ENCODE peak calls at places on chromosomes 16 and 17, in five cellular contexts. A is AG04450; T is CD4-positive, CD25-positive, alpha-beta regulatory T cell; C is OCI-LY7; J is astrocyte. Z is an unnamed sample.

GRCh38 chr17:7020894-7021664 is 1.8 kb upstream of the BCL6B start:
- DNase-seq in J (no peak), C (no peak), A (no peak), T (no peak), Z (no peak)

GRCh38 chr17:81230043-81230820 is 7.5 kb upstream of the CEP131 start:
- DNase-seq in T (no peak), C (peak), A (no peak), J (no peak), Z (no peak)

GRCh38 chr17:73281926-73282325 is 20.2 kb upstream of the CPSF4L start:
- DNase-seq in C (no peak), J (no peak), T (no peak), A (no peak), Z (no peak)

GRCh38 chr17:80071116-80071980 is 30.0 kb upstream of the GAA start:
- DNase-seq in J (peak), C (no peak), T (no peak), A (no peak), Z (no peak)

GRCh38 chr17:40021471-40021961 is 6.3 kb downstream of the CSF3 start:
- DNase-seq in C (no peak), J (peak), T (no peak), A (no peak), Z (no peak)

GRCh38 chr16:57405194-57405593 is 627 bp downstream of the CCL17 start:
- DNase-seq in T (no peak), A (no peak), C (no peak), J (no peak), Z (no peak)

GRCh38 chr17:1165836-1166235 is 13.9 kb downstream of the ABR start:
- DNase-seq in C (no peak), A (no peak), J (no peak), T (no peak), Z (no peak)

GRCh38 chr17:49106366-49107210 is 26.0 kb upstream of the B4GALNT2 start:
- DNase-seq in C (no peak), A (no peak), J (peak), T (no peak), Z (no peak)

GRCh38 chr16:53912155-53912554 is 208.2 kb downstream of the FTO start:
- DNase-seq in J (no peak), T (peak), A (no peak), C (no peak), Z (peak)

GRCh38 chr16:4796982-4797804 is 2.0 kb downstream of the SMIM22 start:
- DNase-seq in J (no peak), A (no peak), T (no peak), C (no peak), Z (no peak)

DNA sequence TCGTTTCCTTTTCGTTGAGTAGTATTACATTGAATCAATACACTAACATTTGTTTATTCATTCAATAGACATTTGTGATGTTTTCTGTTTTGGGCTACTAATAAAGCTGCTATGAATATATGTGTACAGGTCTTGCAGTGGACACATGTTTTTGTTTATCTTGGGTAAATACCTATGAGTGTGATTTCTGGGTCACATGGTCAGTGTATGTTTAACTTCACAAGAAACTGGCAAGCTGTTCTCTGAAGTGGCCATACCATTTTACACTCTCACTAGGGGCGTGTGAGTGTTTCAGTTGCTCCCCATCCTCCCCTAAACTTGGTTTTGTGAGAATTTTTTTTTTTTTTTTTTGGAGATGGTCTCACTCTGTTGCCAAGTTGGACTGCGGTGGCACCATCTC is 35.0 kb downstream of the PKD1L3 start:
- DNase-seq in J (no peak), T (no peak), A (no peak), C (no peak), Z (no peak)
- H3K4me3 ChIP-seq in J (no peak), T (no peak), A (no peak), C (no peak), Z (no peak)

DNA sequence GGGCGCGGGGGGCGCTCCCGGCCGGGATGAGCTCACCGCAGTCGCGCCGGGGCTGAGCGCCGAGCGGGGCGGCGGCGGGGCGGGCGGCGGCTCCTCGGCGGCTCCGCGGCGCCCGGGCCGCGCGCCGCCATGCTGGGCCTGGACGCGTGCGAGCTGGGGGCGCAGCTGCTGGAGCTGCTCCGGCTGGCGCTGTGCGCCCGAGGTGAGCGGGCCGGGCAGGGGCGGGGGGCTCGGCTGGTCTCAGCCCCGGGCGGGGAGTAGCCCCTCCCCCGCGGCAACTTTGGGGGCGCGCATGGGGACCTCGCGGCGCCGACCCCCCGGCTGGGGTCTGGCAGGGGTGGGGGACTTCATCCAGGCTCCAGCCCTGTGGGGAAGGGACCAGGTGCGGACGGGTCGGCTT is at the start of gene ARHGDIG:
- DNase-seq in J (no peak), C (no peak), T (no peak), A (no peak), Z (no peak)
- H3K4me3 ChIP-seq in J (no peak), C (no peak), T (no peak), A (peak), Z (no peak)

GRCh38 chr16:75462804-75463203 is 1.7 kb downstream of the TMEM170A start:
- DNase-seq in T (peak), A (no peak), J (no peak), C (peak), Z (peak)
- H3K4me3 ChIP-seq in T (peak), A (peak), J (no peak), C (peak), Z (peak)

GRCh38 chr17:76267051-76267576 is 2.0 kb downstream of the UBALD2 start:
- DNase-seq in T (peak), J (no peak), C (no peak), A (no peak), Z (no peak)

GRCh38 chr17:76270127-76270592 is 5.0 kb downstream of the UBALD2 start:
- DNase-seq in C (peak), A (no peak), T (peak), J (no peak), Z (no peak)

GRCh38 chr17:76268991-76269981 is 4.1 kb downstream of the UBALD2 start:
- DNase-seq in J (no peak), A (no peak), T (peak), C (peak), Z (no peak)

GRCh38 chr17:76266244-76266938 is 1.2 kb downstream of the UBALD2 start:
- DNase-seq in T (peak), J (no peak), C (peak), A (no peak), Z (no peak)

GRCh38 chr17:76268015-76268749 is 3.0 kb downstream of the UBALD2 start:
- DNase-seq in T (peak), C (peak), A (no peak), J (peak), Z (no peak)
- H3K4me3 ChIP-seq in T (peak), C (peak), A (no peak), J (no peak), Z (no peak)

GRCh38 chr17:41063449-41063848 is 2.2 kb downstream of the KRTAP2-4 start:
- DNase-seq in J (no peak), A (no peak), T (no peak), C (no peak), Z (no peak)

GRCh38 chr17:41065829-41066624 is at the start of gene KRTAP2-4:
- DNase-seq in A (peak), C (no peak), J (peak), T (no peak), Z (no peak)

GRCh38 chr17:41061969-41062368 is 2.1 kb upstream of the KRTAP2-3 start:
- DNase-seq in C (no peak), T (no peak), A (peak), J (peak), Z (no peak)

GRCh38 chr17:41067281-41067680 is 1.6 kb upstream of the KRTAP2-4 start:
- DNase-seq in C (no peak), A (peak), J (no peak), T (no peak), Z (no peak)

DNA sequence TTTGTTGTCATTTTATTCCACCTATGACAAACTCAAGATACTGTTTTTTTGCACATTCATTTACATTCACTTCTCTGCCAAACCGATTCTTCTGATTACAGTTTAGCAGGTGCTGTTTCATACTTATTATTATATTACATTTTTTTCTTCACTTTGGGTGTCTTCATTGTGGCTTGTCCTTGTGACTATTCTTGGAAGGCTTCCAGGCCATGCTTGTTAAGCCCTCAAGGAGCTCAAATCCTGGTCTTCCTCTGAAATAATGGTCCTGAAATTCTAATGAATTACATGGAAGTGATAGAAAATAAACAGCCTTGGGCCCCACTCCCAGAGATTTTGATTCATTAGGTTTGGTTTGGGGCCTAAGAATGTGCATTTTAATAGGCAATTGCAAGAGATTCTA is 1.4 kb downstream of the KRTAP2-4 start:
- DNase-seq in A (no peak), J (no peak), T (no peak), C (no peak), Z (no peak)
- H3K4me3 ChIP-seq in A (no peak), J (no peak), T (no peak), C (no peak), Z (no peak)

GRCh38 chr16:76280421-76280820 is 3.2 kb downstream of the CNTNAP4 start:
- DNase-seq in C (no peak), A (no peak), T (no peak), J (no peak), Z (no peak)

GRCh38 chr16:76278086-76278485 is 885 bp downstream of the CNTNAP4 start:
- DNase-seq in C (no peak), J (no peak), A (no peak), T (no peak), Z (no peak)

GRCh38 chr16:76278976-76279375 is 1.8 kb downstream of the CNTNAP4 start:
- DNase-seq in T (no peak), C (peak), J (no peak), A (no peak), Z (peak)

GRCh38 chr16:76277099-76278030 is at the start of gene CNTNAP4:
- DNase-seq in J (no peak), C (no peak), A (no peak), T (no peak), Z (no peak)
- H3K4me3 ChIP-seq in J (no peak), C (no peak), A (no peak), T (no peak), Z (no peak)

GRCh38 chr17:3004925-3005324 is 58.5 kb downstream of the OR1D5 start:
- DNase-seq in T (no peak), A (no peak), J (no peak), C (peak), Z (no peak)

GRCh38 chr17:3005696-3006095 is 57.7 kb downstream of the OR1D5 start:
- DNase-seq in T (no peak), A (no peak), C (no peak), J (no peak), Z (no peak)

GRCh38 chr17:3004150-3004801 is 59.1 kb downstream of the OR1D5 start:
- DNase-seq in C (peak), A (peak), J (peak), T (no peak), Z (no peak)

GRCh38 chr17:3002538-3003301 is 60.7 kb downstream of the OR1D5 start:
- DNase-seq in C (peak), A (no peak), J (no peak), T (no peak), Z (peak)

DNA sequence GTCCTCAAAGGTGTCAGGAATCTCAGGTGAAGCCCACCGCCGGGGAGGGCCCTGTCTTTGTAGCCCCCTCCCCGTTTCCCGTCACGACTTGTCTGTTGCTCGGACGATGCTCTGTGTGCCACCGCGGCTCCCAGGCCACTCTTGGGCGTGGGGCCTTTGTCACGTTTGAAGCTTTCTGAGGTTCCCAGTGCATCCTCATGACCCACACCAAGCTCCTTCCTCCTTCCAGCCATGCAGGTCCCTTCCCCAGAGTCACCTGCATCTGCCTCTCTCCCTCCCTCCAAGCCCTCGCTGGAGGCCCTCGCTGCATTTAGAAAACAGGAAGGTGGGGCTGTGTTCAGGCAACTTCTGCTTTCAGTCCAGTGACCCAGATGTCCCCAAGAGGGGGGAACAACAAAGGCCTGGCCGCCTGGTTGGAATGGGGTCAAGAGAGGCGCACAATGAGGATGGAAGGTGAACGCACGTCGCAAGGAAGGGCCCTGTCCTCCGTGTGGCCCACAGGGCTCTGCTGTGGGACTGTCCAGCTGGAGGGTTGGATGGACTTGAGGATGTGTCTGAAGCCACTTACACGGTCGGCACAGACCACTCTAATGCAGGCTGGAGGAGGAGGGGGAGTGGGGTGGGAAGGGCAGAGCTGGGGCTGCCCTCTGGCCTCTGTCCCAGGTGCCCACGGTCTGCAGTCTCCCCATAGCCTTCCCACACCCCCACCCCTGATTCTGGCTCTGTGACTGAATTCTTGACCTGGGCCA is 59.8 kb downstream of the OR1D5 start:
- DNase-seq in C (peak), T (no peak), A (no peak), J (no peak), Z (no peak)
- H3K4me3 ChIP-seq in C (peak), T (no peak), A (peak), J (peak), Z (no peak)